ENCODE peak calls at places on chromosomes 3 and 15, in four cellular contexts. B is ovary, M is IMR-90, U is breast epithelium. Q is an unnamed sample.

GRCh38 chr3:14789640-14790285 is 29.0 kb upstream of the FGD5 start:
- DNase-seq in B (no peak), M (no peak), U (no peak), Q (no peak)

GRCh38 chr3:116474356-116475200 is 29.3 kb upstream of the LSAMP start:
- DNase-seq in B (no peak), M (peak), U (no peak), Q (no peak)

GRCh38 chr3:58824285-58824684 is 157.7 kb upstream of the FAM3D start:
- DNase-seq in B (no peak), M (peak), U (no peak), Q (no peak)

GRCh38 chr3:24506966-24507775 is 12.5 kb upstream of the THRB start:
- DNase-seq in B (no peak), M (no peak), U (no peak), Q (no peak)

GRCh38 chr3:193805448-193805847 is 212.4 kb downstream of the OPA1 start:
- DNase-seq in B (peak), M (peak), U (peak), Q (peak)

GRCh38 chr3:127207727-127208482 is 15.0 kb downstream of the PRR23E start:
- DNase-seq in B (no peak), M (no peak), U (no peak), Q (no peak)

GRCh38 chr15:66950114-66950513 is 115.3 kb upstream of the SMAD3 start:
- DNase-seq in B (no peak), M (no peak), U (no peak), Q (no peak)

GRCh38 chr3:174408310-174408709 is 450.8 kb upstream of the NAALADL2 start:
- DNase-seq in B (no peak), M (peak), U (no peak), Q (no peak)

GRCh38 chr3:64078966-64079365 is 55.7 kb upstream of the PSMD6 start:
- DNase-seq in B (no peak), M (no peak), U (no peak), Q (no peak)

GRCh38 chr3:4476507-4476906 is 9.4 kb upstream of the SUMF1 start:
- DNase-seq in B (no peak), M (no peak), U (no peak), Q (no peak)

GRCh38 chr3:3097958-3098357 is 12.2 kb downstream of the IL5RA start:
- DNase-seq in B (no peak), M (no peak), U (no peak), Q (no peak)

GRCh38 chr15:65516997-65517865 is at the start of gene DPP8:
- DNase-seq in B (peak), M (peak), U (peak), Q (peak)
- TF ChIP-seq POLR2A in B (peak), M (peak), U (peak), Q (no peak)

GRCh38 chr3:149343951-149344350 is 10.5 kb upstream of the TM4SF18 start:
- DNase-seq in B (no peak), M (no peak), U (no peak), Q (no peak)
- TF ChIP-seq CTCF in B (no peak), M (no peak), U (no peak), Q (no peak)

GRCh38 chr3:39573392-39573791 is 105.9 kb downstream of the MOBP start:
- DNase-seq in B (no peak), M (no peak), U (no peak), Q (no peak)

GRCh38 chr3:39569095-39569494 is 101.6 kb downstream of the MOBP start:
- DNase-seq in B (no peak), M (no peak), U (no peak), Q (no peak)

GRCh38 chr3:39568508-39568907 is 101.0 kb downstream of the MOBP start:
- DNase-seq in B (no peak), M (no peak), U (no peak), Q (no peak)
- TF ChIP-seq POLR2A in B (no peak), M (no peak), U (no peak), Q (no peak)

DNA sequence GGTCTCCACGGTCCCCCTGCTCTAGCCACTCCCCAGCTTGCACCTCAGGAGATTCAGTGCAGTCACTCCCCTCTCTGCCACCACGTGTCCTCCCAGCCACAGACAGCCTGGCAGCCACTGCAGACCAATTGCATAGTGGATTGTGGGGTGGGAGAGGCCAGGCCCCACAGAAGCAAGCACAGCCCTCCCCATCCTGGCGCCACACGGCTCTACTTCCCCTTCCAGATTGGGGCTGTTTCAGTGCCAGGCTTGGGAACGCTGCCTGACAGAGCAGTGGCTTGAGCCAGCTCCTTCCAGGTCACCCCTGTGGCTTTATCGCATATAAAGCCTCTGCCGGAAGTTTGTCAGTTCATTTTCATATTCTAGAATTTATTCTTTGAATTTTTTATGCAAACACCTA is 90.7 kb downstream of the TMEM266 start:
- DNase-seq in B (no peak), M (no peak), U (peak), Q (no peak)
- TF ChIP-seq CTCF in B (no peak), M (no peak), U (no peak), Q (no peak)

DNA sequence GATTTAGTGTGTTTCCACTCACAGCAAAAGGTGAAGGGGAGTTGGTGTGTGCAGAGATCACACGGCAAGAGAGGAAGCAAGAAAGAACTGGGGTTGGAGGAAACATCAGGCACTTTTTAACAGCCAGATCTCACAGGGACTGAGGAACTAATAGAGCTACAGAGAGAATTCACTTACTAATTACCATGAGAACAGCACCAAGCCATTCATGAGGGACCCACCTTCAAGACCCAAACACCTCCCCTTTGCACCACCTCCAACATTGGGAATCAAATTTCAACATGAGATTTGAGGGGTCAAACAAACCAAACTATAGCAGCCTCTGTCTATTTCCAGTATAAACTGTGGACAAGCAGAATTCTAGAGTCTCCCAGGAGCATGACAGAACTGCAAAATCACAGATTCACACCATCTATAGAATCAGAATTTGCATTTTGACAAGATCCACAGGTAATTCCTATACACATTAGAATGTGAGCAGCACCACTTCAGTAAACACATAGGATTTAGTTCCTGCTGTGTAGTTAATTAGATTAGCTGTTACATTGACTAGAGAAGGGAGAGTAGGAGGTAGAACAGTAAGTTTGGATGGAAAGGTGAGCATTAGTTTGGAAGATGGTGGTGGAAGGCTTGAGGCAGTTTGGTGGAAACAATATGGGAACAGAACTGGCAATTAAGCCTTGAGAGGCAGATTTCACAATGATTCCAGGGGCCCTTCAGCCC is 311.7 kb downstream of the NSUN3 start:
- DNase-seq in B (no peak), M (no peak), U (no peak), Q (no peak)
- TF ChIP-seq POLR2A in B (no peak), M (no peak), U (no peak), Q (no peak)

GRCh38 chr15:57606816-57607215 is 15.1 kb downstream of the MYZAP start:
- DNase-seq in B (no peak), M (no peak), U (no peak), Q (no peak)

GRCh38 chr15:57611119-57611518 is 19.4 kb downstream of the MYZAP start:
- DNase-seq in B (no peak), M (no peak), U (no peak), Q (no peak)

GRCh38 chr15:57607570-57608000 is 15.9 kb downstream of the MYZAP start:
- DNase-seq in B (no peak), M (no peak), U (no peak), Q (no peak)

GRCh38 chr15:57610130-57610529 is 18.4 kb downstream of the MYZAP start:
- DNase-seq in B (peak), M (peak), U (peak), Q (peak)

GRCh38 chr15:57611938-57612337 is 20.2 kb downstream of the MYZAP start:
- DNase-seq in B (no peak), M (no peak), U (peak), Q (peak)
- TF ChIP-seq CTCF in B (no peak), M (no peak), U (peak), Q (no peak)

GRCh38 chr15:52021128-52021671 is 2.2 kb downstream of the MAPK6 start:
- DNase-seq in B (peak), M (peak), U (peak), Q (peak)

GRCh38 chr15:52020253-52021085 is 1.4 kb downstream of the MAPK6 start:
- DNase-seq in B (no peak), M (peak), U (no peak), Q (no peak)

GRCh38 chr15:52018693-52019393 is at the start of gene MAPK6:
- DNase-seq in B (peak), M (peak), U (peak), Q (peak)

GRCh38 chr15:52018244-52018643 is 775 bp upstream of the MAPK6 start:
- DNase-seq in B (no peak), M (peak), U (no peak), Q (no peak)

GRCh38 chr15:52019394-52020252 is 604 bp downstream of the MAPK6 start:
- DNase-seq in B (peak), M (peak), U (peak), Q (peak)
- TF ChIP-seq POLR2A in B (peak), M (peak), U (peak), Q (peak)

DNA sequence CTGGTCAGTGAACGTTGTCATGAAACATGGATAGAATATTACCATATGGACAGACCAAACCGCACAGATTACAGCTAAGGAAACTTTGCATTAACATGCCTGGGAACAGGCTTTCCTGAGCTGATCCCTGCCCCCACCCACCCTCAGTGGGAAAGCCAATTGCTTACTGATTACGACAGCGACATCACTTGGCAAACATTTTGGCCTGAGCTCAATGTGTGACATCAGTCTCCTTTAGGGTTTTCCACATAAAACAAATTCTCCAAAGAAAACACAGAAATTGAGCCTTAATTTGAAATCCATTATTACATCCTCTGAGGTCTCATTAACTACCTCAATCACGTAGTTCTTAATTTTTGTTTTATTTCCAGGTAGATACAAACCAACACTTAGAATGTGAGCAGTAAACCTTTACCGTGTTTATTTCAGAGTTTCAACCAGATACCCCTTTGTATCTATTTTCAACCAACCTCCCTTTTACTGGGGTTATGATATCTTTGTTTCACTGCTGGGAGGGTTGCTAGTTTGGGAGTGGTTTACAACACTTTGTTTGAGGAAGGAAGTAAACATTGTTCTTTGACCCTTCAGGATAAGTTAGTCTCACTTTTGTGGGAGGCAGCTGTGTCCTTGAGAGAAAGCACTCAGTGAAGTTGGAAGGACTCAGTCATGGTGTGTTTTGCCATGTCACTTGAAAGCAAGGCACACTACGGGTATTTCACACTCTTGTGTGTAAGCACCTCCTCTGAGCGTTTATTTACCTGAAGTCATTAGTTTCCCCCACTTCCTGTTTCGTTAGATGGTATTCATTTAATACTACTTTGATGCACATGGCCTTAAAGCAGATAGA is 103.1 kb downstream of the CMSS1 start:
- DNase-seq in B (peak), M (peak), U (no peak), Q (peak)
- TF ChIP-seq CTCF in B (no peak), M (no peak), U (no peak), Q (no peak)

DNA sequence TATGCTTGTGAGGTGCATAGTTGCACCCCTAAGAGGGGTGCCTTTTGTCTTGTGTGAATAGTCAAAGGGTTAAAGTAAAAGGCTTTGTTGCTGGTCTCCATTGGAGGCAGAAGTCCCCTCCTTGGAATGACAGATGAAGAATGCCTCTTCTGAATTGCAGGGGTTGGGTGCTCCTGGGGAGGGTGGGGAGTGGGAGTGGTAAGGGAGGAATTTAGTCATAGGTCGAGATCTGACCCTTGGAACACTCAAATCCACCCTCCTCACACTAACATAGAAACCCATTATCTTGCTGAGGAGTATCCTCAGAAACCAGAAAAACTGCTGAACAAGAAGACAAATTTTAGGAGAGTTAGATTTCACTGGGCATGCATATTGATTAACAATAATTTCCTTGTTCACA is 4.7 kb downstream of the CTXND1 start:
- DNase-seq in B (no peak), M (no peak), U (no peak), Q (peak)
- TF ChIP-seq POLR2A in B (no peak), M (no peak), U (no peak), Q (no peak)

GRCh38 chr3:155934215-155934614 is 63.8 kb downstream of the GMPS start:
- DNase-seq in B (no peak), M (peak), U (no peak), Q (no peak)
- TF ChIP-seq CTCF in B (no peak), M (no peak), U (no peak), Q (no peak)

Q was measured in lower leg skin.